ENCODE peak calls at places on chromosome 6, in ten cellular contexts. S, Q, R, D, P, C, L, B, F and Y are unnamed samples.

GRCh38 chr6:41638801-41639555 is 710 bp downstream of the MDFI start:
- DNase-seq in S (peak; percentile 61), Q (no peak), R (no peak), D (no peak), P (no peak), C (no peak), L (no peak), B (no peak), F (no peak), Y (no peak)

GRCh38 chr6:169810066-169810989 is 58.9 kb downstream of the ERMARD start:
- DNase-seq in S (no peak), Q (no peak), R (no peak), D (no peak), P (no peak), C (peak; percentile 48), L (no peak), B (no peak), F (no peak), Y (no peak)

GRCh38 chr6:16391451-16391912 is 153.1 kb downstream of the GMPR start:
- DNase-seq in S (peak; percentile 60), Q (no peak), R (no peak), D (no peak), P (no peak), C (no peak), L (peak; percentile 25), B (no peak), F (peak; percentile 61), Y (peak; percentile 35)

GRCh38 chr6:72788188-72788587 is 166.3 kb downstream of the KCNQ5 start:
- DNase-seq in S (peak; percentile 50), Q (no peak), R (no peak), D (no peak), P (no peak), C (no peak), L (no peak), B (no peak), F (peak; percentile 71), Y (no peak)

GRCh38 chr6:34154668-34155447 is 9.0 kb upstream of the GRM4 start:
- DNase-seq in S (peak; percentile 53), Q (peak; percentile 63), R (no peak), D (no peak), P (peak; percentile 47), C (peak; percentile 67), L (peak; percentile 89), B (no peak), F (no peak), Y (peak; percentile 26)

GRCh38 chr6:38599966-38600550 is 39.7 kb downstream of the BTBD9 start:
- DNase-seq in S (no peak), Q (no peak), R (no peak), D (no peak), P (no peak), C (no peak), L (no peak), B (no peak), F (no peak), Y (no peak)

GRCh38 chr6:34912715-34913464 is 23.8 kb downstream of the ANKS1A start:
- DNase-seq in S (peak; percentile 32), Q (peak; percentile 18), R (no peak), D (no peak), P (no peak), C (no peak), L (peak; percentile 81), B (no peak), F (peak; percentile 95), Y (peak; percentile 33)

GRCh38 chr6:150418825-150419594 is 50.2 kb downstream of the IYD start:
- DNase-seq in S (peak; percentile 73), Q (peak; percentile 32), R (no peak), D (peak; percentile 76), P (no peak), C (peak; percentile 86), L (peak; percentile 60), B (peak; percentile 9), F (peak; percentile 31), Y (peak; percentile 31)

GRCh38 chr6:166152660-166153059 is 15.0 kb downstream of the TBXT start:
- DNase-seq in S (no peak), Q (no peak), R (no peak), D (no peak), P (no peak), C (no peak), L (no peak), B (no peak), F (no peak), Y (no peak)

GRCh38 chr6:16698988-16699868 is 62.0 kb downstream of the ATXN1 start:
- DNase-seq in S (no peak), Q (no peak), R (no peak), D (no peak), P (no peak), C (no peak), L (no peak), B (no peak), F (peak; percentile 83), Y (no peak)

GRCh38 chr6:30493643-30494250 is 4.4 kb downstream of the HLA-E start:
- DNase-seq in S (no peak), Q (peak; percentile 51), R (no peak), D (no peak), P (no peak), C (no peak), L (no peak), B (no peak), F (no peak), Y (no peak)

GRCh38 chr6:166277021-166277420 is 31.2 kb downstream of the PRR18 start:
- DNase-seq in S (peak; percentile 32), Q (no peak), R (no peak), D (no peak), P (no peak), C (no peak), L (peak; percentile 25), B (no peak), F (peak; percentile 56), Y (no peak)

GRCh38 chr6:41239467-41240159 is 11.5 kb downstream of the TREML4 start:
- DNase-seq in S (no peak), Q (no peak), R (no peak), D (no peak), P (no peak), C (no peak), L (no peak), B (no peak), F (no peak), Y (no peak)

GRCh38 chr6:8589941-8590676 is 154.8 kb upstream of the SLC35B3 start:
- DNase-seq in S (no peak), Q (no peak), R (no peak), D (no peak), P (no peak), C (no peak), L (no peak), B (no peak), F (peak; percentile 58), Y (peak; percentile 29)